ENCODE peak calls at places on chromosomes 6 and 20, in five cellular contexts. X is AG04449, O is GM10248, F is right atrium auricular region, V is lung. M is an unnamed sample.

GRCh38 chr20:1335961-1336698 is 7.2 kb upstream of the SDCBP2 start:
- DNase-seq in O (no peak), V (no peak), F (peak), X (no peak), M (no peak)

GRCh38 chr20:5864873-5865582 is 85.3 kb downstream of the TRMT6 start:
- DNase-seq in X (peak), F (no peak), V (no peak), O (no peak), M (no peak)

GRCh38 chr6:16236648-16237199 is 1.7 kb upstream of the GMPR start:
- DNase-seq in V (peak), X (no peak), O (no peak), F (no peak), M (peak)

GRCh38 chr20:64228751-64229518 is 26.6 kb upstream of the PCMTD2 start:
- DNase-seq in F (no peak), V (no peak), X (no peak), O (no peak), M (no peak)

GRCh38 chr20:286508-286907 is 4.0 kb downstream of the C20orf96 start:
- DNase-seq in F (no peak), V (no peak), O (no peak), X (no peak), M (no peak)

GRCh38 chr6:1554241-1554880 is 55.4 kb upstream of the FOXC1 start:
- DNase-seq in X (no peak), V (no peak), O (no peak), F (no peak), M (no peak)

GRCh38 chr6:164532546-164533362 is 776.7 kb downstream of the C6orf118 start:
- DNase-seq in F (no peak), X (no peak), O (no peak), V (no peak), M (no peak)

GRCh38 chr6:169533656-169534421 is 168.0 kb downstream of the WDR27 start:
- DNase-seq in V (no peak), O (no peak), X (no peak), F (no peak), M (no peak)

GRCh38 chr6:21595951-21596378 is 2.4 kb downstream of the SOX4 start:
- DNase-seq in V (no peak), X (no peak), O (no peak), F (no peak), M (peak)

GRCh38 chr6:116528800-116529199 is 16.7 kb downstream of the TRAPPC3L start:
- DNase-seq in X (no peak), O (no peak), F (no peak), V (no peak), M (no peak)

GRCh38 chr6:49336514-49337131 is 126.4 kb downstream of the MMUT start:
- DNase-seq in X (no peak), O (no peak), V (no peak), F (no peak), M (no peak)

GRCh38 chr20:14449323-14449722 is 111.9 kb upstream of the FLRT3 start:
- DNase-seq in F (no peak), X (no peak), V (no peak), O (no peak), M (no peak)

GRCh38 chr6:147711511-147711910 is 203.0 kb downstream of the SAMD5 start:
- DNase-seq in V (no peak), O (no peak), F (no peak), X (peak), M (no peak)

DNA sequence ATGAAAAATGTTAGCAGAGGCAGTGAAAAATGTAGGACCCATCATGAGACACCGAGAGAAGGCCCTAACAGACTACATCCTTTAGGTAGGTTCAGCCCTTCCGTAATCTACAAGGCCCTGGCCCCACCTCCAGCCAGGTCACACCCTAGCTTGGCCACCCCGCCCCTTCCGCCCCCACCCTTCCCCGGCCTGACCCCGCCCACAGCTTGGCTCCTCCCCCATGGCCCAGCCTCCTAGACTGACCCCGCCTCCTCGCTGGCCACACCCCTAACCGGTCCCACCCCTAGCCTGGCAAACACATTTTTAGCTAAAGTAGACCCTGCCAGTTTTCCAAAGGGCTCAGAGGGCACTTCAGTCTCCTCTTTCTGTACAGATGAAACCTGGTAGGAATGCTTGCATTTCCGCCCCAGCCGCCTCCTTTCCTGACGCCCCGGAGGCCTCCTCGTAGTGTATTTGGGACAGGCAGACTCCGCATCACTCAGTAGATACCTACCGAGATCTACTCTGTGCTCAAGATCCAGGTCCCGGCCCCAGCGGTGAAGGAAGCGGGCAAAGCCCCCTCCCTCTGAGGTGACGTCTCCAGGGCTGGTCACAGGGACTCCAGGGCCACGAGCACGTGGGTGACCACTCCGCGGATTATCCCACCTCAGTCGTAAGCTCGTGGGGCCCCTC is 443.5 kb downstream of the PREX1 start:
- DNase-seq in X (no peak), F (no peak), O (peak), V (no peak), M (peak)
- TF ChIP-seq CTCF in X (no peak), F (no peak), O (no peak), V (no peak), M (no peak)

GRCh38 chr20:52539891-52540290 is 348.3 kb upstream of the ZFP64 start:
- DNase-seq in O (no peak), F (no peak), X (no peak), V (no peak), M (no peak)
- TF ChIP-seq CTCF in O (no peak), F (no peak), X (no peak), V (no peak), M (no peak)

GRCh38 chr20:36997121-36997520 is 45.6 kb upstream of the SAMHD1 start:
- DNase-seq in X (no peak), F (no peak), V (no peak), O (no peak), M (no peak)
- TF ChIP-seq CTCF in X (no peak), F (no peak), V (no peak), O (no peak), M (no peak)

GRCh38 chr6:28433119-28433518 is 10.2 kb downstream of the ZSCAN23 start:
- DNase-seq in V (no peak), O (no peak), F (no peak), X (no peak), M (no peak)
- TF ChIP-seq CTCF in V (no peak), O (no peak), F (no peak), X (no peak), M (no peak)

DNA sequence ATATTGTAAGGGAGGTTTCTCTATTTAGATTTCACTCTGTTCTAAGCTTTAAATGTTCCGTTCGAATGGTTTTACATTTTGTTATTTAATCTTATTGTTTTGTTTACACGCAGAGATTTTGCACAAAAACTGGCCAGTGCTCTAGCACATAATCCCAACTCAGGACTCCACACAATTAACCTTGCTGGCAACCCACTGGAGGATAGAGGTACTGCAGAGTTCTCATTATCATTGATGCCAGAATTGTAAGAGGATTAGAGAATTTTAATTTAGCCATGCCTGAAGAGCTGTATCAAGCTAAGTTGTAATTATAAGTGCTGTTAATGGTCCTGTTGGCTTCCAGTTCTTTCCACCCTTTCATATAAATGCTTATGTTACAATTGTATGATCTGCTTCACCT is 179.7 kb upstream of the SCGN start:
- DNase-seq in V (no peak), X (no peak), O (no peak), F (no peak), M (no peak)
- TF ChIP-seq CTCF in V (no peak), X (no peak), O (no peak), F (no peak), M (no peak)

GRCh38 chr6:125078602-125079321 is 74.8 kb upstream of the TPD52L1 start:
- DNase-seq in V (no peak), F (no peak), X (no peak), O (no peak), M (no peak)

GRCh38 chr6:125074120-125074519 is 79.5 kb upstream of the TPD52L1 start:
- DNase-seq in F (no peak), O (no peak), X (no peak), V (no peak), M (no peak)

GRCh38 chr6:125077453-125077852 is 76.1 kb upstream of the TPD52L1 start:
- DNase-seq in X (no peak), V (no peak), O (no peak), F (no peak), M (no peak)

GRCh38 chr6:125075741-125076481 is 77.7 kb upstream of the TPD52L1 start:
- DNase-seq in X (no peak), V (no peak), O (no peak), F (no peak), M (no peak)

GRCh38 chr6:125076482-125076742 is 77.2 kb upstream of the TPD52L1 start:
- DNase-seq in X (no peak), F (no peak), V (no peak), O (no peak), M (no peak)
- TF ChIP-seq CTCF in X (no peak), F (no peak), V (no peak), O (no peak), M (no peak)

GRCh38 chr6:54864272-54864671 is 17.7 kb downstream of the FAM83B start:
- DNase-seq in V (no peak), O (no peak), F (no peak), X (no peak), M (no peak)
- TF ChIP-seq CTCF in V (no peak), O (no peak), F (no peak), X (no peak), M (no peak)

GRCh38 chr20:23607497-23608245 is 2.0 kb upstream of the CST9 start:
- DNase-seq in V (no peak), X (no peak), F (no peak), O (no peak), M (no peak)

GRCh38 chr20:23608251-23608846 is 2.6 kb upstream of the CST9 start:
- DNase-seq in O (no peak), V (no peak), F (no peak), X (no peak), M (no peak)

GRCh38 chr20:23609486-23610109 is 3.9 kb upstream of the CST9 start:
- DNase-seq in O (no peak), F (no peak), X (no peak), V (no peak), M (no peak)

GRCh38 chr20:23605867-23606651 is at the start of gene CST9:
- DNase-seq in V (no peak), O (no peak), F (no peak), X (no peak), M (no peak)

GRCh38 chr20:23606652-23607049 is 934 bp upstream of the CST9 start:
- DNase-seq in V (peak), F (peak), O (peak), X (peak), M (peak)
- TF ChIP-seq CTCF in V (peak), F (peak), O (peak), X (peak), M (peak)

GRCh38 chr6:44935693-44936300 is 392.3 kb upstream of the RUNX2 start:
- DNase-seq in X (no peak), V (no peak), F (no peak), O (no peak), M (no peak)

GRCh38 chr6:44931385-44931784 is 396.7 kb upstream of the RUNX2 start:
- DNase-seq in X (no peak), O (no peak), F (no peak), V (no peak), M (no peak)

GRCh38 chr6:44933113-44933512 is 395.0 kb upstream of the RUNX2 start:
- DNase-seq in F (no peak), O (no peak), X (no peak), V (no peak), M (no peak)

GRCh38 chr6:44932651-44933091 is 395.5 kb upstream of the RUNX2 start:
- DNase-seq in X (no peak), V (no peak), O (no peak), F (no peak), M (no peak)
- TF ChIP-seq CTCF in X (no peak), V (no peak), O (no peak), F (no peak), M (no peak)